ENCODE peak calls at places on chromosomes 7 and 10, in four cellular contexts. Y is neural progenitor cell, Z is fibroblast of lung, S is PC-9. Q is an unnamed sample.

GRCh38 chr10:124995605-124996004 is 53.7 kb downstream of the ZRANB1 start:
- DNase-seq in Y (no peak), Z (no peak), S (no peak), Q (no peak)

GRCh38 chr7:60706-61105 is 131.7 kb upstream of the FAM20C start:
- DNase-seq in Y (no peak), Z (no peak), S (no peak), Q (no peak)

GRCh38 chr7:28573059-28573553 is 160.8 kb downstream of the CREB5 start:
- DNase-seq in Y (no peak), Z (peak), S (peak), Q (peak)

GRCh38 chr10:93086289-93086688 is 12.6 kb downstream of the CYP26A1 start:
- DNase-seq in Y (no peak), Z (no peak), S (no peak), Q (no peak)

GRCh38 chr10:93413252-93413689 is 68.9 kb downstream of the MYOF start:
- DNase-seq in Y (no peak), Z (no peak), S (no peak), Q (no peak)

GRCh38 chr7:99618726-99619125 is 2.0 kb downstream of the ZSCAN25 start:
- DNase-seq in Y (no peak), Z (no peak), S (peak), Q (peak)

GRCh38 chr7:140923358-140924006 is 1.2 kb downstream of the BRAF start:
- DNase-seq in Y (peak), Z (peak), S (no peak), Q (peak)

GRCh38 chr10:26441491-26442214 is 3.5 kb downstream of the APBB1IP start:
- DNase-seq in Y (no peak), Z (no peak), S (no peak), Q (no peak)

GRCh38 chr10:96047004-96047649 is 3.7 kb downstream of the CCNJ start:
- DNase-seq in Y (no peak), Z (no peak), S (no peak), Q (no peak)

GRCh38 chr10:43226441-43226840 is 40.4 kb downstream of the RASGEF1A start:
- DNase-seq in Y (no peak), Z (no peak), S (no peak), Q (no peak)

GRCh38 chr10:49679480-49679893 is at the start of gene C10orf53:
- DNase-seq in Y (peak), Z (peak), S (no peak), Q (peak)

GRCh38 chr10:125840406-125840805 is 17.1 kb downstream of the BCCIP start:
- DNase-seq in Y (no peak), Z (no peak), S (no peak), Q (no peak)

GRCh38 chr10:6321880-6322279 is 119.1 kb downstream of the PFKFB3 start:
- DNase-seq in Y (no peak), Z (peak), S (no peak), Q (peak)

GRCh38 chr7:36723951-36724664 is at the start of gene AOAH:
- DNase-seq in Y (no peak), Z (no peak), S (no peak), Q (no peak)

GRCh38 chr10:34766256-34766580 is 48.9 kb downstream of the PARD3 start:
- DNase-seq in Y (no peak), Z (peak), S (no peak), Q (no peak)

GRCh38 chr7:155206286-155207020 is 91.2 kb upstream of the INSIG1 start:
- DNase-seq in Y (no peak), Z (peak), S (no peak), Q (no peak)

GRCh38 chr7:29035044-29035740 is 77.1 kb upstream of the TRIL start:
- DNase-seq in Y (no peak), Z (peak), S (peak), Q (peak)

GRCh38 chr10:124105594-124105993 is 12.2 kb upstream of the CHST15 start:
- DNase-seq in Y (no peak), Z (peak), S (peak), Q (peak)

GRCh38 chr7:77416621-77417371 is 647 bp upstream of the GSAP start:
- DNase-seq in Y (no peak), Z (peak), S (no peak), Q (no peak)

GRCh38 chr7:155276800-155277375 is 20.8 kb upstream of the INSIG1 start:
- DNase-seq in Y (no peak), Z (no peak), S (no peak), Q (no peak)

GRCh38 chr10:794382-794956 is 105.0 kb upstream of the DIP2C start:
- DNase-seq in Y (peak), Z (peak), S (no peak), Q (no peak)

GRCh38 chr7:84823530-84823929 is 363.3 kb downstream of the SEMA3D start:
- DNase-seq in Y (no peak), Z (no peak), S (no peak), Q (no peak)

GRCh38 chr7:98921608-98922372 is 43.5 kb downstream of the TRRAP start:
- DNase-seq in Y (peak), Z (no peak), S (no peak), Q (no peak)

GRCh38 chr10:20970044-20970443 is 72.9 kb upstream of the NEBL start:
- DNase-seq in Y (no peak), Z (peak), S (no peak), Q (peak)

GRCh38 chr10:12448340-12448728 is 99.0 kb downstream of the CAMK1D start:
- DNase-seq in Y (no peak), Z (no peak), S (no peak), Q (no peak)

GRCh38 chr7:122438001-122438400 is 133.5 kb upstream of the FEZF1 start:
- DNase-seq in Y (peak), Z (no peak), S (no peak), Q (no peak)

GRCh38 chr10:55033061-55033460 is 232.0 kb upstream of the PCDH15 start:
- DNase-seq in Y (no peak), Z (no peak), S (no peak), Q (no peak)

GRCh38 chr10:131567279-131568162 is 256.0 kb upstream of the TCERG1L start:
- DNase-seq in Y (no peak), Z (no peak), S (no peak), Q (no peak)

GRCh38 chr10:46553238-46554049 is 3.0 kb downstream of the GPRIN2 start:
- DNase-seq in Y (no peak), Z (no peak), S (peak), Q (no peak)

GRCh38 chr7:41540601-41541000 is 162.3 kb downstream of the INHBA start:
- DNase-seq in Y (no peak), Z (no peak), S (no peak), Q (no peak)

GRCh38 chr10:102409604-102410426 is 8.8 kb downstream of the PSD start:
- DNase-seq in Y (no peak), Z (no peak), S (no peak), Q (no peak)
- TF ChIP-seq EZH2 in Y (peak), Z (peak), S (no peak), Q (peak)

GRCh38 chr7:22564511-22565045 is 64.6 kb upstream of the STEAP1B start:
- DNase-seq in Y (no peak), Z (peak), S (peak), Q (peak)
- H3K4me3 ChIP-seq in Y (no peak), Z (no peak), S (peak), Q (no peak)

DNA sequence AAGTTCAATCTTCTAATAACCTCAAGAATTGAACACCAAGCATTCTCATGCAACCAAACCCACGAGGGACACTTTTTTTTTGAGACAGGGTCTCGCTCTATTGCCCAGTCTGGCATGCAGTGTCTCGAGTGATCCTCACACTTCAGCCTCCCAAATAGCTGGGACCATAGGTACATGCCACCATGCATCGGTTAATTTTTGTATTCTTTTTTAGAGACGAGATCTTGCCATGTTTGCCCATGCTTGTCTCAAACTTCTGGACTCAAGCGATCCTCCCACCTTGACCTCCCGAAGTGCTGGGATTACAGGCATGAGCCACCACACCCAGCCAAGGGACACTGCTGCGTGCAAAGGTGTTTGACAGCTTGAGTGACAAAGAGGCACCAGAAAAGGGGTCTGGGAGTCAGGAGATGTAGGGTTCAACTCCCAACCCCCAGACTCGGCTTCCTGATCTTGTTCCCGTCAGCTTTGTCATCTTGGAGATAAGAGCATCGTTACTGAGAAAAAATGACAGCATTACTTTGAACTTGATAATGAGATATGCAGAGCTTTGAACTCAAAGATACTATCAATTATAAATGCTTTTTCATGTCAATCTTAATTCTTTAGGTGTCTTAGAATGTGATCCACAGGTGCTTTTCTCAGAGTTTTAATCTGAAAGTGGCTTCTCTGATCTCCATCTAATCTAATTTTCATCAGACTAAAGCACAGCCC is 1.6 kb upstream of the CYTH3 start:
- DNase-seq in Y (no peak), Z (no peak), S (no peak), Q (no peak)
- TF ChIP-seq CTCF in Y (no peak), Z (no peak), S (no peak), Q (no peak)

GRCh38 chr10:79260803-79261740 is 86.2 kb upstream of the PPIF start:
- DNase-seq in Y (peak), Z (peak), S (no peak), Q (no peak)

GRCh38 chr10:79264942-79265341 is 82.3 kb upstream of the PPIF start:
- DNase-seq in Y (no peak), Z (no peak), S (peak), Q (peak)

GRCh38 chr10:79263951-79264350 is 83.3 kb upstream of the PPIF start:
- DNase-seq in Y (no peak), Z (no peak), S (peak), Q (no peak)

GRCh38 chr10:79262131-79262530 is 85.1 kb upstream of the PPIF start:
- DNase-seq in Y (no peak), Z (no peak), S (no peak), Q (peak)

GRCh38 chr10:79262959-79263746 is 84.1 kb upstream of the PPIF start:
- DNase-seq in Y (no peak), Z (no peak), S (peak), Q (no peak)
- TF ChIP-seq EZH2 in Y (no peak), Z (no peak), S (no peak), Q (no peak)

DNA sequence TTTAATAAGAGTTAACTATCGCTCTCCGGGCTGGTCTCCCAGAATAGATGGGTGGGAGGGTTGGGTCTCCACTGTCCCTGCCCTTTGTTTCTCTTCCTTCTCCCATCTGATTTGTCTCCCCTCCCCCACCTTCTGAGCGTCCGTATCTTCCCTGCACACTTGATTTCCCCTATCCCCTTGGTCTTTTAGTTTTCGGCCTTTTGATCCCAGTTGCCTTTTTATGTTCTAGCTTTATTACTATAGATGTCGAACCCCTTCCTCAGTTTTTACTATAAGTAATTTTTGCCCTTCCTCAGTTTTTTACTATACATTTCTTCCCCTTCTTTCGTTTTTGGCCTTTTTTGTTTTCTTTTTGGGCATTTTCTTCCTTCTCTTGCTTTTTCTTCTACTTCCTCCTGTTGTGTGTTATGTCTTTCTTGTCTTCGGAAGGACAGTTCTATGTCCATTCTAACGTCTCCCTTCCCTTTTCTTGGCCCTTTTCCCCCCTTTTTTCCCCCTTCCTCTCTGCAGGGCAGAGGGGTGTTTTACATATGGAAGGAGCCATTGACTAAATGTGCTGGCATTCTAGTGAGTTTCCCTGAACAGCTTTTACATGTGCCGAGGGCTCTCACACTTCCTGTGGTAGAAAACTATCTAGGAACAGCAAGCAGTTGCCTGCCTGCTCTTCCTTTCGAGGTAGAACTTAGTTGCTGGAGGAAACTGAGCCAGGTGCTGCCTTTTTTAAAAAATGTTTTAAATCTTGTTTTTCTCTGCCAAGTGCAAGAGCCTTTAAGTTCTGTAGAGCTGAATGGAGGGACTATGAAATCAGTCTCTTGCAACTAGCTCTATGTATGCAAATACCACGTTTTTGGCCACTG is 2.8 kb downstream of the TET1 start:
- DNase-seq in Y (peak), Z (peak), S (no peak), Q (no peak)
- H3K4me3 ChIP-seq in Y (peak), Z (peak), S (no peak), Q (no peak)

GRCh38 chr7:7761340-7761973 is 43.0 kb upstream of the RPA3 start:
- DNase-seq in Y (no peak), Z (peak), S (peak), Q (peak)
- TF ChIP-seq CTCF in Y (no peak), Z (peak), S (peak), Q (no peak)

GRCh38 chr7:150732786-150733733 is 4.2 kb upstream of the GIMAP5 start:
- DNase-seq in Y (no peak), Z (no peak), S (no peak), Q (no peak)
- TF ChIP-seq EZH2 in Y (no peak), Z (no peak), S (no peak), Q (no peak)

Q was measured in mammary epithelial cell.